ENCODE peak calls at places on chromosome 19, in seven cellular contexts. A is T-helper 2 cell; V is activated T-cell treated with anti-CD3 and anti-CD28 coated beads for 1 hour; P is activated T-helper 9 cell treated with anti-CD3 and anti-CD28 coated beads, Interleukin-2, amount 50 U/mL, for 16 hours; O is fibroblast of villous mesenchyme; S is fibroblast of pulmonary artery; F is lung microvascular endothelial cell. W is an unnamed sample.
A peak's percentile ranks its signal among the peaks of the same experiment; 100 is the strongest.

GRCh38 chr19:3760871-3761361 is 576 bp downstream of the APBA3 start:
- DNase-seq in A (peak; percentile 67), V (no peak), P (no peak), O (peak; percentile 16), S (peak; percentile 10), F (no peak), W (no peak)

GRCh38 chr19:16041571-16042386 is 34.5 kb upstream of the TPM4 start:
- DNase-seq in A (peak; percentile 64), V (peak; percentile 74), P (peak; percentile 61), O (peak; percentile 69), S (peak; percentile 69), F (peak; percentile 59), W (peak; percentile 85)

GRCh38 chr19:54521022-54521859 is 18.6 kb downstream of the LAIR2 start:
- DNase-seq in A (no peak), V (no peak), P (no peak), O (no peak), S (no peak), F (peak; percentile 78), W (no peak)

GRCh38 chr19:34145741-34146202 is 26.5 kb upstream of the LSM14A start:
- DNase-seq in A (peak; percentile 67), V (peak; percentile 32), P (peak; percentile 19), O (peak; percentile 67), S (peak; percentile 72), F (peak; percentile 61), W (peak; percentile 32)

GRCh38 chr19:34904846-34905527 is 21.7 kb upstream of the ZNF30 start:
- DNase-seq in A (no peak), V (no peak), P (no peak), O (no peak), S (no peak), F (no peak), W (peak; percentile 77)

GRCh38 chr19:46602392-46603194 is 1.5 kb downstream of the CALM3 start:
- DNase-seq in A (peak; percentile 62), V (no peak), P (peak; percentile 45), O (no peak), S (no peak), F (no peak), W (no peak)

GRCh38 chr19:54104998-54105715 is 2.5 kb downstream of the NDUFA3 start:
- DNase-seq in A (no peak), V (no peak), P (no peak), O (no peak), S (no peak), F (no peak), W (no peak)

GRCh38 chr19:1357695-1358094 is 26.0 kb upstream of the NDUFS7 start:
- DNase-seq in A (no peak), V (no peak), P (no peak), O (no peak), S (no peak), F (no peak), W (no peak)

GRCh38 chr19:18093439-18094161 is 4.0 kb upstream of the MAST3 start:
- DNase-seq in A (no peak), V (no peak), P (no peak), O (no peak), S (peak; percentile 33), F (peak; percentile 26), W (no peak)

GRCh38 chr19:6570754-6571153 is 20.2 kb downstream of the CD70 start:
- DNase-seq in A (no peak), V (no peak), P (no peak), O (no peak), S (no peak), F (no peak), W (no peak)